ENCODE peak calls at places on chromosome 15, in four cellular contexts. N is amygdala, Z is AG09319, B is cerebellar cortex. W is an unnamed sample.

GRCh38 chr15:79978694-79979519 is 7.9 kb upstream of the BCL2A1 start:
- DNase-seq in N (peak), B (no peak), Z (peak), W (no peak)

GRCh38 chr15:83919319-83919830 is 265.5 kb downstream of the ADAMTSL3 start:
- DNase-seq in Z (no peak), N (no peak), B (no peak), W (no peak)

GRCh38 chr15:34855397-34855796 is 60.0 kb upstream of the ACTC1 start:
- DNase-seq in Z (peak), N (no peak), B (peak), W (no peak)

GRCh38 chr15:78046796-78047341 is 30.6 kb downstream of the TBC1D2B start:
- DNase-seq in B (no peak), N (no peak), Z (no peak), W (no peak)

GRCh38 chr15:66459818-66460615 is 37.5 kb downstream of the SNAPC5 start:
- DNase-seq in Z (no peak), N (no peak), B (no peak), W (no peak)

GRCh38 chr15:62472616-62473299 is 307.7 kb upstream of the C2CD4B start:
- DNase-seq in B (no peak), N (no peak), Z (no peak), W (no peak)

GRCh38 chr15:88113909-88114308 is 142.6 kb downstream of the NTRK3 start:
- DNase-seq in Z (no peak), N (no peak), B (no peak), W (no peak)

GRCh38 chr15:71677766-71678165 is 132.6 kb upstream of the NR2E3 start:
- DNase-seq in B (no peak), N (no peak), Z (no peak), W (no peak)

GRCh38 chr15:40379853-40380252 is 2.7 kb upstream of the KNSTRN start:
- DNase-seq in N (no peak), B (no peak), Z (peak), W (peak)

GRCh38 chr15:60933914-60934885 is 294.9 kb downstream of the RORA start:
- DNase-seq in B (no peak), N (no peak), Z (no peak), W (no peak)

GRCh38 chr15:44034933-44035624 is 160.0 kb downstream of the FRMD5 start:
- DNase-seq in N (no peak), Z (no peak), B (peak), W (no peak)

GRCh38 chr15:47184405-47185221 is 532.7 kb upstream of the SEMA6D start:
- DNase-seq in B (no peak), Z (no peak), N (peak), W (no peak)

GRCh38 chr15:98803228-98804056 is 155.1 kb downstream of the IGF1R start:
- DNase-seq in B (no peak), Z (no peak), N (no peak), W (no peak)

GRCh38 chr15:67120009-67120838 is 54.8 kb downstream of the SMAD3 start:
- DNase-seq in Z (no peak), N (no peak), B (no peak), W (no peak)